ENCODE peak calls at places on chromosomes 7 and 10, in four cellular contexts. U is tibial nerve, L is astrocyte of the cerebellum, J is mucosa of descending colon. V is an unnamed sample.

GRCh38 chr10:49539320-49539885 is 482 bp upstream of the ERCC6 start:
- DNase-seq in U (peak), L (no peak), J (peak), V (no peak)

GRCh38 chr7:93015193-93016084 is 102.3 kb downstream of the SAMD9 start:
- DNase-seq in U (no peak), L (peak), J (no peak), V (no peak)

GRCh38 chr10:99993994-99994689 is 15.6 kb downstream of the DNMBP start:
- DNase-seq in U (peak), L (peak), J (no peak), V (no peak)

GRCh38 chr7:54843961-54844360 is 85.0 kb upstream of the SEC61G start:
- DNase-seq in U (no peak), L (no peak), J (no peak), V (no peak)

GRCh38 chr7:55128693-55129394 is 110.0 kb downstream of the EGFR start:
- DNase-seq in U (peak), L (no peak), J (no peak), V (no peak)

GRCh38 chr10:30093303-30093967 is 34.0 kb upstream of the JCAD start:
- DNase-seq in U (no peak), L (no peak), J (no peak), V (no peak)

GRCh38 chr10:33327750-33328149 is 6.7 kb downstream of the NRP1 start:
- DNase-seq in U (no peak), L (no peak), J (no peak), V (no peak)

GRCh38 chr7:50960621-50961310 is 178.1 kb upstream of the GRB10 start:
- DNase-seq in U (no peak), L (no peak), J (no peak), V (no peak)

GRCh38 chr10:6065845-6066244 is 3.7 kb upstream of the IL2RA start:
- DNase-seq in U (no peak), L (no peak), J (no peak), V (no peak)

GRCh38 chr10:91974960-91975359 is 51.4 kb downstream of the BTAF1 start:
- DNase-seq in U (no peak), L (peak), J (no peak), V (no peak)

GRCh38 chr10:72253002-72253401 is 20.7 kb upstream of the DDIT4 start:
- DNase-seq in U (no peak), L (no peak), J (peak), V (no peak)

GRCh38 chr7:4550117-4550516 is 132.0 kb upstream of the FOXK1 start:
- DNase-seq in U (no peak), L (no peak), J (no peak), V (no peak)

GRCh38 chr7:82534687-82535086 is 91.1 kb upstream of the CACNA2D1 start:
- DNase-seq in U (no peak), L (no peak), J (no peak), V (no peak)

GRCh38 chr10:9045311-9045710 is 990.8 kb downstream of the GATA3 start:
- DNase-seq in U (no peak), L (no peak), J (no peak), V (no peak)

GRCh38 chr7:106367018-106367420 is 82.2 kb upstream of the NAMPT start:
- DNase-seq in U (no peak), L (no peak), J (peak), V (no peak)
- TF ChIP-seq CTCF in U (no peak), L (peak), J (peak), V (peak)

GRCh38 chr10:17740668-17741067 is 11.3 kb upstream of the TMEM236 start:
- DNase-seq in U (no peak), L (no peak), J (no peak), V (no peak)

GRCh38 chr10:17749890-17750289 is 2.1 kb upstream of the TMEM236 start:
- DNase-seq in U (no peak), L (no peak), J (no peak), V (no peak)

GRCh38 chr10:17742918-17743317 is 9.1 kb upstream of the TMEM236 start:
- DNase-seq in U (peak), L (peak), J (peak), V (no peak)

GRCh38 chr10:17747883-17748550 is 4.0 kb upstream of the TMEM236 start:
- DNase-seq in U (no peak), L (no peak), J (no peak), V (no peak)

GRCh38 chr10:17744395-17744841 is 7.6 kb upstream of the TMEM236 start:
- DNase-seq in U (no peak), L (no peak), J (no peak), V (no peak)
- TF ChIP-seq CTCF in U (no peak), L (no peak), J (no peak), V (no peak)

GRCh38 chr10:103698266-103698665 is 157.1 kb downstream of the SH3PXD2A start:
- DNase-seq in U (no peak), L (no peak), J (no peak), V (no peak)

GRCh38 chr10:103696094-103696410 is 159.3 kb downstream of the SH3PXD2A start:
- DNase-seq in U (no peak), L (no peak), J (no peak), V (no peak)

GRCh38 chr10:103697787-103698186 is 157.6 kb downstream of the SH3PXD2A start:
- DNase-seq in U (no peak), L (no peak), J (no peak), V (no peak)

GRCh38 chr10:103695584-103696005 is 159.8 kb downstream of the SH3PXD2A start:
- DNase-seq in U (peak), L (no peak), J (peak), V (no peak)

DNA sequence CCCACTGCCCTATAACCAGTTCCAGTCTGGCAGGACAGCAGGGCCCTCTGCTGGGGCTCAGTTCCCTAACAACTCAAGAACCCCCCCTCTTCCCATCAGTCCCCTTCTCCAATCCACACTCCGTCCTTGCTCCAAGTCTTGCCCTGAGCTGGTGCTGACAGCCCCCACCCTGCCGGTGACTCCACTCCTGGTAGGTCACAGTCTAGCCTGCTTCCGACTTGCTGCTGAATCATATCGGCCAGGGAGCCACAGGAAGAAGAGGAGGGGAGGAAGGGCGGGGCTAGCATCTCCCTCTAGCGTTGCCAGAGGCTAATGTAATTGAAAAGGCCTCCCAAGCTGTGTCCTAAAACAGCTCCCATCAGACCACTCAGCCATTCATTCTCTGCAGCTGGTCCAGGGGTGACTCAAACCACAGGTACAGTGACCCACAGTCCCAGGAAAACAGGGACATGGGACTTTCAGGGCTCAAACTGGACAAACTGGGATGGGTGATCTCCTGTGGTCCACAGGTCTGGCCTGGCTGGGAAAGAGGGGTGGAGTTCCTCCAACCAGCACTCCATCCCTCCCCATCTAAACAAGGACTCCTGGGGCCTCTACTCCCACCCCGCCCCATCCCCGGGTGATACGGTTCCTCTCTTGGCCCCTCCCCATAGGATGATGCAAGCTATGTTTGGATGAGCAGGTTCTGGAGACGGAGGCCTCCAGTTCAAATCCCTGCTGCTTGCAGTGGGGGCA is 158.8 kb downstream of the SH3PXD2A start:
- DNase-seq in U (no peak), L (peak), J (peak), V (no peak)
- TF ChIP-seq CTCF in U (peak), L (peak), J (peak), V (no peak)

GRCh38 chr7:23808421-23808820 is 98.4 kb downstream of the STK31 start:
- DNase-seq in U (no peak), L (no peak), J (no peak), V (no peak)

GRCh38 chr7:23810099-23810498 is 100.1 kb downstream of the STK31 start:
- DNase-seq in U (no peak), L (no peak), J (no peak), V (no peak)

GRCh38 chr7:23811540-23811939 is 101.5 kb downstream of the STK31 start:
- DNase-seq in U (no peak), L (no peak), J (no peak), V (no peak)
- TF ChIP-seq CTCF in U (no peak), L (no peak), J (no peak), V (no peak)

GRCh38 chr7:99648843-99649242 is 31.0 kb downstream of the CYP3A5 start:
- DNase-seq in U (no peak), L (no peak), J (no peak), V (no peak)
- TF ChIP-seq CTCF in U (no peak), L (no peak), J (no peak), V (no peak)